ENCODE peak calls at places on chromosome 22, in five cellular contexts. One of them, this sample, is unnamed.
A peak's percentile ranks its signal among the peaks of the same experiment; 100 is the strongest.

GRCh38 chr22:39225591-39225990 is 19.2 kb downstream of the PDGFB start:
- DNase-seq in fibroblast of mammary gland: no peak
- DNase-seq in heart right ventricle: no peak
- DNase-seq in lower lobe of right lung: no peak
- DNase-seq in progenitor cell of endocrine pancreas: no peak
- DNase-seq in this sample: no peak

GRCh38 chr22:41362615-41363014 is 19.1 kb upstream of the TEF start:
- DNase-seq in fibroblast of mammary gland: peak; percentile 14
- DNase-seq in heart right ventricle: no peak
- DNase-seq in lower lobe of right lung: no peak
- DNase-seq in progenitor cell of endocrine pancreas: no peak
- DNase-seq in this sample: no peak

GRCh38 chr22:19174106-19175025 is 4.2 kb downstream of the SLC25A1 start:
- DNase-seq in fibroblast of mammary gland: peak; percentile 92
- DNase-seq in heart right ventricle: no peak
- DNase-seq in lower lobe of right lung: no peak
- DNase-seq in progenitor cell of endocrine pancreas: no peak
- DNase-seq in this sample: peak; percentile 82

GRCh38 chr22:50308597-50308935 is 1.1 kb upstream of the PLXNB2 start:
- DNase-seq in fibroblast of mammary gland: peak; percentile 30
- DNase-seq in heart right ventricle: peak; percentile 91
- DNase-seq in lower lobe of right lung: peak; percentile 86
- DNase-seq in progenitor cell of endocrine pancreas: no peak
- DNase-seq in this sample: peak; percentile 48

GRCh38 chr22:44818727-44819126 is 66.4 kb downstream of the ARHGAP8 start:
- DNase-seq in fibroblast of mammary gland: no peak
- DNase-seq in heart right ventricle: no peak
- DNase-seq in lower lobe of right lung: no peak
- DNase-seq in progenitor cell of endocrine pancreas: no peak
- DNase-seq in this sample: no peak

GRCh38 chr22:25750569-25751173 is 8.7 kb downstream of the MYO18B start:
- DNase-seq in fibroblast of mammary gland: peak; percentile 53
- DNase-seq in heart right ventricle: no peak
- DNase-seq in lower lobe of right lung: no peak
- DNase-seq in progenitor cell of endocrine pancreas: no peak
- DNase-seq in this sample: no peak

GRCh38 chr22:38881997-38882396 is 10.0 kb upstream of the CBX6 start:
- DNase-seq in fibroblast of mammary gland: no peak
- DNase-seq in heart right ventricle: no peak
- DNase-seq in lower lobe of right lung: no peak
- DNase-seq in progenitor cell of endocrine pancreas: no peak
- DNase-seq in this sample: no peak

GRCh38 chr22:28976588-28976987 is 85.0 kb downstream of the C22orf31 start:
- DNase-seq in fibroblast of mammary gland: peak; percentile 88
- DNase-seq in heart right ventricle: no peak
- DNase-seq in lower lobe of right lung: no peak
- DNase-seq in progenitor cell of endocrine pancreas: no peak
- DNase-seq in this sample: peak; percentile 80

GRCh38 chr22:44363214-44363979 is 50.6 kb upstream of the SHISAL1 start:
- DNase-seq in fibroblast of mammary gland: peak; percentile 97
- DNase-seq in heart right ventricle: peak; percentile 92
- DNase-seq in lower lobe of right lung: peak; percentile 81
- DNase-seq in progenitor cell of endocrine pancreas: no peak
- DNase-seq in this sample: peak; percentile 99

GRCh38 chr22:25054943-25055511 is 102.5 kb downstream of the KIAA1671 start:
- DNase-seq in fibroblast of mammary gland: no peak
- DNase-seq in heart right ventricle: no peak
- DNase-seq in lower lobe of right lung: no peak
- DNase-seq in progenitor cell of endocrine pancreas: no peak
- DNase-seq in this sample: peak; percentile 21

GRCh38 chr22:43273902-43274484 is 69.2 kb downstream of the SCUBE1 start:
- DNase-seq in fibroblast of mammary gland: peak; percentile 63
- DNase-seq in heart right ventricle: peak; percentile 39
- DNase-seq in lower lobe of right lung: no peak
- DNase-seq in progenitor cell of endocrine pancreas: peak; percentile 49
- DNase-seq in this sample: peak; percentile 65

GRCh38 chr22:39239561-39240423 is 5.0 kb downstream of the PDGFB start:
- DNase-seq in fibroblast of mammary gland: no peak
- DNase-seq in heart right ventricle: no peak
- DNase-seq in lower lobe of right lung: peak; percentile 91
- DNase-seq in progenitor cell of endocrine pancreas: no peak
- DNase-seq in this sample: no peak

GRCh38 chr22:35746248-35746647 is 28.6 kb downstream of the APOL5 start:
- DNase-seq in fibroblast of mammary gland: no peak
- DNase-seq in heart right ventricle: no peak
- DNase-seq in lower lobe of right lung: no peak
- DNase-seq in progenitor cell of endocrine pancreas: no peak
- DNase-seq in this sample: no peak

GRCh38 chr22:43743131-43743530 is 69.0 kb downstream of the EFCAB6 start:
- DNase-seq in fibroblast of mammary gland: no peak
- DNase-seq in heart right ventricle: no peak
- DNase-seq in lower lobe of right lung: no peak
- DNase-seq in progenitor cell of endocrine pancreas: no peak
- DNase-seq in this sample: no peak

GRCh38 chr22:19514831-19515565 is 9.2 kb downstream of the CLDN5 start:
- DNase-seq in fibroblast of mammary gland: peak; percentile 15
- DNase-seq in heart right ventricle: no peak
- DNase-seq in lower lobe of right lung: no peak
- DNase-seq in progenitor cell of endocrine pancreas: no peak
- DNase-seq in this sample: no peak

GRCh38 chr22:44365832-44366231 is 53.1 kb upstream of the SHISAL1 start:
- DNase-seq in fibroblast of mammary gland: no peak
- DNase-seq in heart right ventricle: no peak
- DNase-seq in lower lobe of right lung: peak; percentile 6
- DNase-seq in progenitor cell of endocrine pancreas: no peak
- DNase-seq in this sample: no peak

GRCh38 chr22:44594951-44595350 is 96.9 kb upstream of the RTL6 start:
- DNase-seq in fibroblast of mammary gland: no peak
- DNase-seq in heart right ventricle: no peak
- DNase-seq in lower lobe of right lung: no peak
- DNase-seq in progenitor cell of endocrine pancreas: no peak
- DNase-seq in this sample: no peak

GRCh38 chr22:39175127-39176066 is 22.9 kb upstream of the CBX7 start:
- DNase-seq in fibroblast of mammary gland: no peak
- DNase-seq in heart right ventricle: no peak
- DNase-seq in lower lobe of right lung: no peak
- DNase-seq in progenitor cell of endocrine pancreas: no peak
- DNase-seq in this sample: no peak

GRCh38 chr22:42376721-42377177 is 55.5 kb downstream of the NFAM1 start:
- DNase-seq in fibroblast of mammary gland: peak; percentile 95
- DNase-seq in heart right ventricle: peak; percentile 61
- DNase-seq in lower lobe of right lung: peak; percentile 73
- DNase-seq in progenitor cell of endocrine pancreas: no peak
- DNase-seq in this sample: peak; percentile 67

GRCh38 chr22:19974233-19974861 is 32.7 kb upstream of the TXNRD2 start:
- DNase-seq in fibroblast of mammary gland: peak; percentile 43
- DNase-seq in heart right ventricle: no peak
- DNase-seq in lower lobe of right lung: peak; percentile 66
- DNase-seq in progenitor cell of endocrine pancreas: peak; percentile 35
- DNase-seq in this sample: peak; percentile 71

GRCh38 chr22:49763138-49763537 is 64.5 kb downstream of the BRD1 start:
- DNase-seq in fibroblast of mammary gland: no peak
- DNase-seq in heart right ventricle: no peak
- DNase-seq in lower lobe of right lung: no peak
- DNase-seq in progenitor cell of endocrine pancreas: peak; percentile 5
- DNase-seq in this sample: no peak

GRCh38 chr22:20750461-20751184 is 23.3 kb upstream of the SERPIND1 start:
- DNase-seq in fibroblast of mammary gland: peak; percentile 83
- DNase-seq in heart right ventricle: peak; percentile 66
- DNase-seq in lower lobe of right lung: no peak
- DNase-seq in progenitor cell of endocrine pancreas: no peak
- DNase-seq in this sample: peak; percentile 73

GRCh38 chr22:36921309-36922096 is 8.1 kb downstream of the CSF2RB start:
- DNase-seq in fibroblast of mammary gland: no peak
- DNase-seq in heart right ventricle: peak; percentile 29
- DNase-seq in lower lobe of right lung: no peak
- DNase-seq in progenitor cell of endocrine pancreas: no peak
- DNase-seq in this sample: no peak

GRCh38 chr22:36722055-36722454 is 18.5 kb upstream of the CACNG2 start:
- DNase-seq in fibroblast of mammary gland: no peak
- DNase-seq in heart right ventricle: no peak
- DNase-seq in lower lobe of right lung: no peak
- DNase-seq in progenitor cell of endocrine pancreas: no peak
- DNase-seq in this sample: no peak

GRCh38 chr22:36758792-36759271 is 17.1 kb downstream of the IFT27 start:
- DNase-seq in fibroblast of mammary gland: no peak
- DNase-seq in heart right ventricle: no peak
- DNase-seq in lower lobe of right lung: peak; percentile 26
- DNase-seq in progenitor cell of endocrine pancreas: no peak
- DNase-seq in this sample: no peak

GRCh38 chr22:48797731-48798130 is 1029.9 kb downstream of the BRD1 start:
- DNase-seq in fibroblast of mammary gland: no peak
- DNase-seq in heart right ventricle: no peak
- DNase-seq in lower lobe of right lung: no peak
- DNase-seq in progenitor cell of endocrine pancreas: no peak
- DNase-seq in this sample: no peak

GRCh38 chr22:30866811-30867271 is 101.7 kb downstream of the MORC2 start:
- DNase-seq in fibroblast of mammary gland: no peak
- DNase-seq in heart right ventricle: no peak
- DNase-seq in lower lobe of right lung: no peak
- DNase-seq in progenitor cell of endocrine pancreas: no peak
- DNase-seq in this sample: no peak

GRCh38 chr22:18024276-18024939 is at the start of gene MICAL3:
- DNase-seq in fibroblast of mammary gland: peak; percentile 53
- DNase-seq in heart right ventricle: no peak
- DNase-seq in lower lobe of right lung: no peak
- DNase-seq in progenitor cell of endocrine pancreas: peak; percentile 53
- DNase-seq in this sample: peak; percentile 58

GRCh38 chr22:18024956-18025720 is 777 bp upstream of the MICAL3 start:
- DNase-seq in fibroblast of mammary gland: no peak
- DNase-seq in heart right ventricle: no peak
- DNase-seq in lower lobe of right lung: no peak
- DNase-seq in progenitor cell of endocrine pancreas: no peak
- DNase-seq in this sample: no peak

GRCh38 chr22:18023509-18024275 is 669 bp downstream of the MICAL3 start:
- DNase-seq in fibroblast of mammary gland: peak; percentile 89
- DNase-seq in heart right ventricle: peak; percentile 74
- DNase-seq in lower lobe of right lung: no peak
- DNase-seq in progenitor cell of endocrine pancreas: peak; percentile 34
- DNase-seq in this sample: peak; percentile 86

GRCh38 chr22:18021431-18021830 is 2.9 kb downstream of the MICAL3 start:
- DNase-seq in fibroblast of mammary gland: no peak
- DNase-seq in heart right ventricle: no peak
- DNase-seq in lower lobe of right lung: no peak
- DNase-seq in progenitor cell of endocrine pancreas: no peak
- DNase-seq in this sample: no peak

GRCh38 chr22:18022851-18023250 is 1.5 kb downstream of the MICAL3 start:
- DNase-seq in fibroblast of mammary gland: no peak
- DNase-seq in heart right ventricle: no peak
- DNase-seq in lower lobe of right lung: no peak
- DNase-seq in progenitor cell of endocrine pancreas: no peak
- DNase-seq in this sample: no peak
- TF ChIP-seq CTCF in fibroblast of mammary gland: no peak
- TF ChIP-seq CTCF in heart right ventricle: no peak
- TF ChIP-seq CTCF in lower lobe of right lung: no peak
- TF ChIP-seq CTCF in progenitor cell of endocrine pancreas: no peak
- TF ChIP-seq CTCF in this sample: no peak

DNA sequence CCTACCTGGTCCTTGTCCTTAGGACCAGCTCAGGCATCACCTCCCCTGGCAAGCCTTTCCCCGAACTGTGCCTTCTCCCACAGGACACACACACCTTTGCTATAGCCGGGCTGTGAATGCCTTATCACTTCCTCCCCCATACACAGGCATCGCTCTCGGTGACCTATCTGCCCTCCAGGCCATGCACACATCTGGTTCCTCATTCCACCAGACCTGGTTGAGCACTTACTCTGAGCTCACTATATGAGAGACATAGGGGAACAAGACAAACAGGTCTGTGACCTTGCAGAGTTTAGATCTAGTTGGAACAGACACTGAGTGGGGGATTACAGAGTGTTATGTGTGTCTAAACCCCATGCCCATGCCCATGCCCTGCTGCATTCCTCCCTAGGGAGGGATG is 3.1 kb upstream of the BCR start:
- DNase-seq in fibroblast of mammary gland: no peak
- DNase-seq in heart right ventricle: no peak
- DNase-seq in lower lobe of right lung: no peak
- DNase-seq in progenitor cell of endocrine pancreas: no peak
- DNase-seq in this sample: no peak
- TF ChIP-seq CTCF in fibroblast of mammary gland: no peak
- TF ChIP-seq CTCF in heart right ventricle: no peak
- TF ChIP-seq CTCF in lower lobe of right lung: no peak
- TF ChIP-seq CTCF in progenitor cell of endocrine pancreas: no peak
- TF ChIP-seq CTCF in this sample: no peak

GRCh38 chr22:22461111-22461510 is 47.4 kb downstream of the ZNF280B start:
- DNase-seq in fibroblast of mammary gland: no peak
- DNase-seq in heart right ventricle: no peak
- DNase-seq in lower lobe of right lung: no peak
- DNase-seq in progenitor cell of endocrine pancreas: no peak
- DNase-seq in this sample: no peak

GRCh38 chr22:22461583-22461982 is 47.0 kb downstream of the ZNF280B start:
- DNase-seq in fibroblast of mammary gland: no peak
- DNase-seq in heart right ventricle: no peak
- DNase-seq in lower lobe of right lung: no peak
- DNase-seq in progenitor cell of endocrine pancreas: no peak
- DNase-seq in this sample: no peak

GRCh38 chr22:22463855-22464540 is 44.5 kb downstream of the ZNF280B start:
- DNase-seq in fibroblast of mammary gland: peak; percentile 64
- DNase-seq in heart right ventricle: peak; percentile 51
- DNase-seq in lower lobe of right lung: no peak
- DNase-seq in progenitor cell of endocrine pancreas: peak; percentile 58
- DNase-seq in this sample: peak; percentile 81

GRCh38 chr22:22464541-22465054 is 43.9 kb downstream of the ZNF280B start:
- DNase-seq in fibroblast of mammary gland: no peak
- DNase-seq in heart right ventricle: no peak
- DNase-seq in lower lobe of right lung: no peak
- DNase-seq in progenitor cell of endocrine pancreas: no peak
- DNase-seq in this sample: no peak

GRCh38 chr22:22462813-22463567 is 45.6 kb downstream of the ZNF280B start:
- DNase-seq in fibroblast of mammary gland: peak; percentile 14
- DNase-seq in heart right ventricle: no peak
- DNase-seq in lower lobe of right lung: no peak
- DNase-seq in progenitor cell of endocrine pancreas: no peak
- DNase-seq in this sample: peak; percentile 3
- TF ChIP-seq CTCF in fibroblast of mammary gland: peak; percentile 45
- TF ChIP-seq CTCF in heart right ventricle: no peak
- TF ChIP-seq CTCF in lower lobe of right lung: no peak
- TF ChIP-seq CTCF in progenitor cell of endocrine pancreas: peak; percentile 23
- TF ChIP-seq CTCF in this sample: no peak

GRCh38 chr22:46557736-46558480 is 20.5 kb upstream of the CELSR1 start:
- DNase-seq in fibroblast of mammary gland: no peak
- DNase-seq in heart right ventricle: no peak
- DNase-seq in lower lobe of right lung: peak; percentile 49
- DNase-seq in progenitor cell of endocrine pancreas: no peak
- DNase-seq in this sample: no peak
- TF ChIP-seq CTCF in fibroblast of mammary gland: no peak
- TF ChIP-seq CTCF in heart right ventricle: no peak
- TF ChIP-seq CTCF in lower lobe of right lung: no peak
- TF ChIP-seq CTCF in progenitor cell of endocrine pancreas: no peak
- TF ChIP-seq CTCF in this sample: no peak